ENCODE peak calls at places on chromosomes 5 and 9, in six cellular contexts. A, G, U, P, D and J are unnamed samples. For H3K27me3 and H3K36me3, the result is how much of the 10 kb centered on the place peaks cover.

GRCh38 chr9:129335456-129336129 is 157.5 kb upstream of the IER5L start:
- DNase-seq in A (no peak), G (peak), U (no peak), P (no peak), D (no peak), J (peak)

GRCh38 chr9:121827251-121827967 is 176.0 kb downstream of the DAB2IP start:
- DNase-seq in A (no peak), G (no peak), U (no peak), P (peak), D (no peak), J (peak)

GRCh38 chr5:6291961-6292360 is 86.4 kb downstream of the MED10 start:
- DNase-seq in A (no peak), G (no peak), U (no peak), P (no peak), D (no peak), J (peak)

GRCh38 chr9:73841018-73841417 is 656.1 kb upstream of the RORB start:
- DNase-seq in A (no peak), G (no peak), U (no peak), P (no peak), D (no peak), J (no peak)

GRCh38 chr5:149798466-149798865 is 68.4 kb downstream of the PPARGC1B start:
- DNase-seq in A (no peak), G (no peak), U (no peak), P (no peak), D (no peak), J (no peak)

GRCh38 chr9:36576866-36577265 is 4.2 kb downstream of the MELK start:
- DNase-seq in A (peak), G (no peak), U (no peak), P (no peak), D (peak), J (no peak)

GRCh38 chr9:114156311-114156657 is 947 bp downstream of the COL27A1 start:
- DNase-seq in A (peak), G (no peak), U (no peak), P (no peak), D (peak), J (no peak)

GRCh38 chr5:120794121-120794520 is 330.0 kb downstream of the PRR16 start:
- DNase-seq in A (no peak), G (no peak), U (no peak), P (no peak), D (no peak), J (no peak)

GRCh38 chr9:129554649-129555048 is 66.3 kb downstream of the C9orf50 start:
- DNase-seq in A (no peak), G (peak), U (no peak), P (no peak), D (no peak), J (peak)

GRCh38 chr9:101451498-101451897 is 15.9 kb upstream of the ALDOB start:
- DNase-seq in A (no peak), G (no peak), U (no peak), P (no peak), D (no peak), J (no peak)

GRCh38 chr9:6876195-6876594 is 118.4 kb downstream of the KDM4C start:
- DNase-seq in A (no peak), G (no peak), U (no peak), P (no peak), D (peak), J (no peak)

GRCh38 chr5:178545156-178545555 is 45.0 kb downstream of the COL23A1 start:
- DNase-seq in A (no peak), G (no peak), U (peak), P (no peak), D (no peak), J (no peak)

GRCh38 chr9:129840024-129840423 is 4.8 kb downstream of the USP20 start:
- DNase-seq in A (no peak), G (no peak), U (no peak), P (no peak), D (no peak), J (no peak)

GRCh38 chr5:96483878-96484277 is 50.8 kb upstream of the PCSK1 start:
- DNase-seq in A (peak), G (no peak), U (peak), P (no peak), D (peak), J (peak)

GRCh38 chr9:133997584-133997983 is 5.5 kb upstream of the VAV2 start:
- DNase-seq in A (no peak), G (no peak), U (no peak), P (no peak), D (no peak), J (no peak)
- H3K27me3 ChIP-seq in A (under half), G (under half), U (under half), P (under half), D (under half), J (under half)

DNA sequence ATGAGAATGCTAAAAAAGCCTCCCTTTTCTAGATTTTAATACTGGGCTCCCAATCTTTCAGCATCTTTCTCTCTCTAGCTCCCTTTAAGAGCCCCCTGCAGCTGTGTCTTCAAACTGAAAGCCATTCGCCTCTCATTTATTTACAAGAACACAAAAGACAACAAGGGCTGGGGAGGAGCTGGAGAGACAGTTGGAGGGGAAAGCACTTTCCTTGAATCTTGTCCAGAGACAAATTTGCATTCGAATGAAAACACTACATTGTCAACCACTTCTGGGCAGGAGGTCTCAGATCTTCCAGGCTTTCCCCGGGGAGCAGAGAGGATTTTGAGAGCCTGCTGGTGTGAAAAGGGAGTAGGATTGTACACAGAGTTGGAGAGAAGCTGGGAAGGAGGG is 518.3 kb downstream of the CTNND2 start:
- DNase-seq in A (peak), G (no peak), U (peak), P (no peak), D (no peak), J (peak)
- H3K4me3 ChIP-seq in A (no peak), G (no peak), U (no peak), P (no peak), D (no peak), J (no peak)

GRCh38 chr9:404229-404628 is 189.6 kb downstream of the DOCK8 start:
- DNase-seq in A (no peak), G (no peak), U (no peak), P (no peak), D (no peak), J (no peak)
- H3K36me3 ChIP-seq in A (under half), G (under half), U (under half), P (under half), D (under half), J (under half)

DNA sequence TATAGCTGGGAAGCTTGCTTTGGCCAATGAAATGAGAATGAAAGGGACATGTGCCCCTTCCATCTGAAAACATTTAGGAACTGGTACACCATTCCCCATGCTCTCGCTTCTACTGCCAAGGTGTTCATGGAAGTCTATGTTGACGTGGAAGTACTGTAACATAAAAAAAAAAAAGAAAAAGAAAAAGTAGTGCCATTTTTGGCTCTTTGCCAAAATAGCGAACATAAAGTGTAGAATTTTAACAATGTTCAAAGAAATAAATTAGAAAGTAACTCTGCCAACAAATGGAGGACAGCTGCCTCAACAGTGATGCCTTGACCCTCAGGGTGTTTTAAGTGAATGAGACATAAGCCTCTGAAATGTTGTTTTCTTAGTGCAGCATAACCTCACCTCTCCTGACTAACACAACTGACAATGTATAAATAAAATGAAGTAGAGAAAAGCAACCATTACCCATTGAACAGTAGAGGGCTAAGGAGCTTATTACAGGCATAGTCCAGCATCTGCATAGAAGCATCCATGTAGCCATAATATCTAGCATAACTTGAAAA is 536.6 kb downstream of the DTWD2 start:
- DNase-seq in A (no peak), G (no peak), U (no peak), P (no peak), D (no peak), J (no peak)
- H3K27me3 ChIP-seq in A (under half), G (under half), U (under half), P (under half), D (under half), J (under half)

GRCh38 chr5:131431794-131432193 is 167.9 kb downstream of the CDC42SE2 start:
- DNase-seq in A (no peak), G (no peak), U (no peak), P (no peak), D (no peak), J (no peak)

GRCh38 chr5:131423056-131423455 is 159.2 kb downstream of the CDC42SE2 start:
- DNase-seq in A (peak), G (no peak), U (no peak), P (no peak), D (peak), J (peak)

GRCh38 chr5:131430794-131431193 is 166.9 kb downstream of the CDC42SE2 start:
- DNase-seq in A (peak), G (no peak), U (no peak), P (no peak), D (peak), J (no peak)

DNA sequence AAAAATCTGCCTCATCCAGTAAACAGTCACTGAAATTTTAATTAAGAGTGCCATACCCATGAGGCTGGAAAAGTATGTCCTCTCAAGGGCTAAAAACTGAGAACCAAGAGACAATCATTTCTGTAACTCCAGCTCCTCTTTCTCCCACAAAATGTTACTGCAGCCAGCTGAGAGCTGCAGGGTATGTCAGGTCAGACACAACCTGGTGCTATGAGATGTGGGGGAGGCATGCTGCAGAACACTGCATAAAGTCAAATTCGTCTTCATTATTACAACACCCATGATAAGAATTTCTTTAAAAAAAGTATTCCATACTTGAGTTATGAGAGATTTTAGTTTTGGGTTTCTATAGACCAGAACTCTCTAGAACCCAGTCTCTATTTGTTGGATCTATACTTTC is 162.2 kb downstream of the CDC42SE2 start:
- DNase-seq in A (no peak), G (no peak), U (no peak), P (no peak), D (no peak), J (no peak)
- H3K4me3 ChIP-seq in A (no peak), G (no peak), U (no peak), P (no peak), D (no peak), J (no peak)

DNA sequence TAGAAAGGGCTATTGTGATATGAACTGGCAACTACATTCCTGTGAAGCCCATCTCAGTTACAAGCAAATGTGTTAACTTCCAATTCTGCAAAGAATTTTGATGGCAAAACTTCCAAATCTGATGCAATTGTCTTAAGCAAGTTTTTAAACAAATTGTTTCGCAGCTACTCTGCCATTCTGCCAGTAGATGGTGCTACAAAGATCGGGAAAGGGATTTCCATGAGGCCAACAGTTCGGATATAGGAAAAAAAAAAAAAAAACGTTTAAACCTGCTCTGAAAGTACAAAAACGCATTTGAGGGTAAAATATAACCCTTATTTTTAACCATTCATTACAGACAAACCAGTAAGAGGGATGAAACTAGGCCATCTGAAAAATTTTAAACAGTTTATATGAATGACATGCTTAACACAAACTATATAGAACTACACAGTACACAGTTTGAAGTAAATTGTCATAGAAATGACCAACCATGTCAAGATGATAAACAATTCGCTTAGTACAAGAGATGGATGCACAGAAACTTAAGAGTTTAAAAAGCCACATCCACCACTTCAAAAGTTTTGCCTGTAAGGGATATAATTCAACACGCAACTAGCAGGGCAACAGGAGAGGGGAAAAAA is 2.2 kb downstream of the HNRNPA0 start:
- DNase-seq in A (peak), G (peak), U (peak), P (peak), D (peak), J (peak)
- H3K36me3 ChIP-seq in A (under half), G (under half), U (under half), P (under half), D (under half), J (under half)

GRCh38 chr5:181217805-181218065 is 5.3 kb upstream of the TRIM41 start:
- DNase-seq in A (no peak), G (peak), U (no peak), P (peak), D (no peak), J (no peak)
- H3K27me3 ChIP-seq in A (under half), G (under half), U (under half), P (under half), D (under half), J (under half)

GRCh38 chr5:72108200-72109050 is 1.1 kb downstream of the MAP1B start:
- DNase-seq in A (peak), G (peak), U (peak), P (peak), D (peak), J (peak)

GRCh38 chr5:72110401-72111013 is 3.2 kb downstream of the MAP1B start:
- DNase-seq in A (no peak), G (no peak), U (no peak), P (no peak), D (peak), J (no peak)

GRCh38 chr5:72109051-72109411 is 1.8 kb downstream of the MAP1B start:
- DNase-seq in A (no peak), G (no peak), U (no peak), P (no peak), D (no peak), J (no peak)

GRCh38 chr5:72107874-72108199 is 562 bp downstream of the MAP1B start:
- DNase-seq in A (peak), G (peak), U (peak), P (no peak), D (no peak), J (peak)

DNA sequence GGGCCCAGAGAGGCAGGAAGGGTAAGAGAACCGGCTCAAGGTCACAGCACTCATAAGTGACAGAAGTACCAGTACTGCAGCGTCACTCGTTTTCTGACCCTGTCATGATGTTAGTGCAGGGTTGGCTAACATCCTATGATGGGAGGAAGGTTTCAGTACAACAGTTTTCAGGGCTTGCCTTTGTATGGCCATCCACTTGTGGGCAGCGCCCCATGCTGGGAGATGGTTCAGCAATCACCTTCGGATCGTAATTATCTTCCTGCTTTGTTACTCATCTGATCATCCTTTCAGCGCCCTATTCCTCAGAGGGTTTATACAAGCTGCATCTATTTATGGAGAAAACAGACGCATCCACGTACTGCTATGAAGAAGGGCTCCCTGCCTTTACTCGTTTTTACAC is 2.4 kb downstream of the MAP1B start:
- DNase-seq in A (no peak), G (no peak), U (no peak), P (no peak), D (peak), J (no peak)
- H3K4me3 ChIP-seq in A (peak), G (no peak), U (peak), P (no peak), D (peak), J (no peak)

GRCh38 chr5:16842916-16843315 is 93.2 kb downstream of the MYO10 start:
- DNase-seq in A (no peak), G (no peak), U (no peak), P (no peak), D (no peak), J (no peak)

GRCh38 chr5:16844952-16845351 is 91.1 kb downstream of the MYO10 start:
- DNase-seq in A (no peak), G (no peak), U (no peak), P (no peak), D (no peak), J (no peak)

GRCh38 chr5:16837305-16837704 is 98.8 kb downstream of the MYO10 start:
- DNase-seq in A (no peak), G (no peak), U (no peak), P (no peak), D (no peak), J (no peak)

GRCh38 chr5:16841416-16841815 is 94.7 kb downstream of the MYO10 start:
- DNase-seq in A (no peak), G (no peak), U (no peak), P (no peak), D (peak), J (no peak)
- H3K36me3 ChIP-seq in A (under half), G (under half), U (under half), P (under half), D (under half), J (under half)

DNA sequence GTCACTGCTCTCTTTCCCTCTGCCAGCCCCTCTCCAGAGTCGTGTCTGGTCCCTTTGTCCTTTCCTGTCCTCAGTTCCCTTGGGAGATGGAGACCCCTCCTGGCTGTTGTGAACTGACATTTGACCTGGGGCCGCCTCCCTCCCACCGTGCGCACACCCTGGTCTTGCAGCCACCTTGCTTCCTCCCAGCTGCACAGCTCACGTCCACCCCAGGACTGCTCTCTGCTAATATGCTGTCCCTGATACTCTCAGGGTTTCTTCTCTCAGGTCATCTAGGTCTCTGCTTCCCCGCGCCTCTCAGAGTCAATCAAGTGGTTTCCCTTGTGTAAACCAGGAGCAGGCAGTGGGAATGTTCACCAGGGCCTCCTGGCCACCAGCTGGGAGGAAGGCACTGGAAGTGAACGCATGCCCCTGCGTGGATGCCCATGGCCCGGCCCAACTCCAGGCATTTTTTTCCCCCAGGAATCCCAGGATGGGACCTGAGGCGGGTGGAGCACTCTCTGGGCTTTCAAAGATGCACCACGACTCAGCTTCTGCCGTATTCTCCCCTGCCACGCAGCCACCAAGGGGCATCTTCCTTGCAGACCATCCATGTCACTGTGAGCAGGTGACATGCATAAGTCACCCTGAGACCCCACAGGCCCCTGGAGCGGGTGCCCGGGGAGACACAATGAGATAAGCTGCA is 142.4 kb downstream of the OLFM1 start:
- DNase-seq in A (peak), G (no peak), U (no peak), P (no peak), D (no peak), J (no peak)
- H3K27me3 ChIP-seq in A (under half), G (under half), U (under half), P (under half), D (under half), J (under half)